ENCODE peak calls at places on chromosomes 16 and 17, in five cellular contexts. L, B, T, S and E are unnamed samples.

GRCh38 chr16:31435341-31436220 is 7.0 kb downstream of the ZNF843 start:
- DNase-seq in L (no peak), B (no peak), T (no peak), S (no peak), E (no peak)

GRCh38 chr17:16398270-16399267 is 16.8 kb upstream of the TRPV2 start:
- DNase-seq in L (no peak), B (no peak), T (no peak), S (no peak), E (no peak)

GRCh38 chr16:31114468-31114867 is 3.0 kb upstream of the KAT8 start:
- DNase-seq in L (no peak), B (no peak), T (no peak), S (no peak), E (no peak)

GRCh38 chr16:67393111-67393789 is at the start of gene TPPP3:
- DNase-seq in L (peak; percentile 83), B (peak; percentile 90), T (peak; percentile 87), S (peak; percentile 93), E (peak; percentile 53)

GRCh38 chr16:79426663-79427062 is 173.9 kb downstream of the MAF start:
- DNase-seq in L (no peak), B (no peak), T (no peak), S (no peak), E (no peak)

GRCh38 chr17:31581491-31581890 is 190.0 kb downstream of the RAB11FIP4 start:
- DNase-seq in L (peak; percentile 31), B (no peak), T (no peak), S (no peak), E (no peak)

GRCh38 chr16:2165861-2166260 is 10.3 kb downstream of the TRAF7 start:
- DNase-seq in L (no peak), B (no peak), T (no peak), S (no peak), E (no peak)

GRCh38 chr17:2237960-2238359 is 65.6 kb downstream of the SMG6 start:
- DNase-seq in L (no peak), B (no peak), T (no peak), S (no peak), E (no peak)

GRCh38 chr16:84540194-84540593 is 35.7 kb upstream of the MEAK7 start:
- DNase-seq in L (no peak), B (no peak), T (no peak), S (no peak), E (no peak)

GRCh38 chr16:28874406-28874805 is 3.9 kb upstream of the ATP2A1 start:
- DNase-seq in L (no peak), B (no peak), T (no peak), S (no peak), E (no peak)

GRCh38 chr16:20847577-20847976 is 41.2 kb downstream of the REXO5 start:
- DNase-seq in L (no peak), B (no peak), T (no peak), S (no peak), E (no peak)

GRCh38 chr17:67493811-67494210 is 116.7 kb downstream of the PITPNC1 start:
- DNase-seq in L (no peak), B (no peak), T (no peak), S (no peak), E (no peak)

GRCh38 chr16:24999088-24999670 is 16.0 kb downstream of the ARHGAP17 start:
- DNase-seq in L (no peak), B (no peak), T (no peak), S (no peak), E (no peak)

GRCh38 chr16:86298166-86299131 is 211.9 kb upstream of the FOXF1 start:
- DNase-seq in L (no peak), B (no peak), T (peak; percentile 38), S (no peak), E (no peak)

GRCh38 chr16:12907670-12908233 is 6.4 kb downstream of the SHISA9 start:
- DNase-seq in L (no peak), B (no peak), T (no peak), S (no peak), E (no peak)

GRCh38 chr16:70767377-70768204 is 33.4 kb downstream of the VAC14 start:
- DNase-seq in L (no peak), B (no peak), T (no peak), S (no peak), E (no peak)

GRCh38 chr16:1792836-1793577 is 498 bp downstream of the IGFALS start:
- DNase-seq in L (no peak), B (peak; percentile 66), T (no peak), S (peak; percentile 6), E (no peak)

GRCh38 chr17:71440513-71440912 is 680.3 kb upstream of the SOX9 start:
- DNase-seq in L (no peak), B (no peak), T (no peak), S (no peak), E (no peak)

GRCh38 chr16:88790312-88791150 is 5.5 kb upstream of the PIEZO1 start:
- DNase-seq in L (no peak), B (peak; percentile 88), T (no peak), S (no peak), E (no peak)

GRCh38 chr17:59804910-59805381 is 87.8 kb downstream of the TUBD1 start:
- DNase-seq in L (no peak), B (no peak), T (no peak), S (no peak), E (no peak)

GRCh38 chr17:7650509-7651096 is at the start of gene ATP1B2:
- DNase-seq in L (peak; percentile 16), B (peak; percentile 78), T (peak; percentile 83), S (peak; percentile 71), E (no peak)

GRCh38 chr16:66028505-66029216 is 337.8 kb upstream of the CDH5 start:
- DNase-seq in L (peak; percentile 81), B (no peak), T (peak; percentile 26), S (no peak), E (no peak)

GRCh38 chr17:82358467-82359350 is at the start of gene TEX19:
- DNase-seq in L (no peak), B (no peak), T (no peak), S (no peak), E (no peak)

GRCh38 chr17:38681096-38681495 is 6.3 kb upstream of the EPOP start:
- DNase-seq in L (no peak), B (no peak), T (no peak), S (no peak), E (no peak)

GRCh38 chr17:39027037-39027436 is 59.8 kb upstream of the FBXO47 start:
- DNase-seq in L (no peak), B (peak; percentile 83), T (peak; percentile 52), S (peak; percentile 75), E (no peak)

GRCh38 chr17:8964801-8965393 is 610 bp downstream of the PIK3R5 start:
- DNase-seq in L (no peak), B (peak; percentile 73), T (no peak), S (no peak), E (no peak)

GRCh38 chr17:8961861-8962260 is 3.6 kb downstream of the PIK3R5 start:
- DNase-seq in L (no peak), B (no peak), T (no peak), S (no peak), E (no peak)

GRCh38 chr17:8960325-8961144 is 5.0 kb downstream of the PIK3R5 start:
- DNase-seq in L (no peak), B (no peak), T (no peak), S (no peak), E (no peak)

GRCh38 chr17:8963665-8964258 is 1.7 kb downstream of the PIK3R5 start:
- DNase-seq in L (no peak), B (no peak), T (no peak), S (no peak), E (no peak)

DNA sequence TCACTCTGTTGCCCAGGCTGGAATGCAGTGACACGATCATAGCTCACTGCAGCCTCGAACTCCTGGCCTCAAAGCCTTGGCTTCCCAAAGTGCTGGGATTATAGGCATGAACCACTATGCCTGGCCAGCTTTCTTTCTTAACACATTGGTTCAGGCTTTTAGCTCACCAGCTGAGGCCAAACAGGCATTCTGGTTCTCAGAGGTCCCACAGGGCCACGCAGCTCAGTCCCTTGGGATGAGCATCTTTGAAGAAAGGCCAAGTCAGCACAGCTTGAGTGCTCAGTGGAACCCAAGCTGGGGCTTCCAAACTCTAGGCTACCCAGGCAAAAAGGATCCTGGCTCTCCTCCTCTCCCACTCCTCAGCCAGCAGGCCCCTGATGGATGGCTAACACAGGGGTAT is 2.5 kb downstream of the PIK3R5 start:
- DNase-seq in L (no peak), B (no peak), T (no peak), S (no peak), E (no peak)
- H3K4me3 ChIP-seq in L (no peak overlapping the region), B (no peak overlapping the region), T (no peak overlapping the region), S (no peak overlapping the region), E (peak overlapping the region; percentile 69)

DNA sequence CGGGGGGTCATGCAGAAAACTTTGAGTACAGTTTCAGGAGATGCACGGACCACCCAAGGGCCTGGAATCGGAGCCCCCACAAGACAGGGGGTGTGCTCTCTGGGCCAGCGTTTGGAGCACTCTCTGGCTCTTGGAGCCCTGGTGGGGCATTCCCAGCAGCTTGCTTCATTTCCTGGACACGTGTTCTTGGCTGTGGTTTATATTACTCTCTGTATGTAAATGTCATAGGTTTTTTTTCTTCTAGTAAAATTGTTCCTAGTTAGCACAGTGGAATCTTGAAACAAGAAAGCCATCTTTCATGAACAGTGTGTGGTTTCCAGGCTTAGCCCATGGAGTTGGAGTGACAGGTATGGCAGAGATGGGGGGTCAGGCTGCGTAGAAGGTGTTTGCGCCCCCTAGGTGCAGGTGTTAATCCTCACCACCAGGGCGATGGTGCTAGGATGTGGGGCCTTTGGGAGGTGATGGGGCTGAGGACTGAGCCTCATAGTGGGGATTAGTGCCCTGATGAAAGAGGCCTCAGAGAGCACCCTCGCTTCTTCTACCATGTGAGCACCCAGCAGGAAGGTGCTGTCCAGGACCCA is 79.8 kb downstream of the JPH3 start:
- DNase-seq in L (peak; percentile 63), B (no peak), T (no peak), S (no peak), E (no peak)
- TF ChIP-seq CTCF in L (peak; percentile 64), B (no peak), T (no peak), S (no peak), E (no peak)

GRCh38 chr16:56936950-56937349 is 5.0 kb downstream of the HERPUD1 start:
- DNase-seq in L (no peak), B (no peak), T (no peak), S (no peak), E (no peak)

GRCh38 chr16:56941092-56941491 is 9.2 kb downstream of the HERPUD1 start:
- DNase-seq in L (no peak), B (no peak), T (no peak), S (no peak), E (no peak)

GRCh38 chr16:56941856-56942331 is 10.0 kb downstream of the HERPUD1 start:
- DNase-seq in L (no peak), B (no peak), T (no peak), S (no peak), E (no peak)

GRCh38 chr16:56938664-56939513 is 6.9 kb downstream of the HERPUD1 start:
- DNase-seq in L (no peak), B (no peak), T (no peak), S (no peak), E (no peak)

DNA sequence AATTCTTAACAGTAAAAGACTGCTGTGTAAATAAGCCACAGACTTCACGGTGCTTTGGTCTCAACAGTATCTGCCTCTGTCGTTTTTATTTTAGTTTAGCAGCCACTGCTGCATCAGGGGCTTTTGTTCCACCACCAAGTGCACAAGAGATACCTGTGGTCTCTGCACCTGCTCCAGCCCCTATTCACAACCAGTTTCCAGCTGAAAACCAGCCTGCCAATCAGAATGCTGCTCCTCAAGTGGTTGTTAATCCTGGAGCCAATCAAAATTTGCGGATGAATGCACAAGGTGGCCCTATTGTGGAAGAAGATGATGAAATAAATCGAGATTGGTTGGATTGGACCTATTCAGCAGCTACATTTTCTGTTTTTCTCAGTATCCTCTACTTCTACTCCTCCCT is 7.9 kb downstream of the HERPUD1 start:
- DNase-seq in L (no peak), B (no peak), T (no peak), S (no peak), E (no peak)
- H3K27ac ChIP-seq in L (no peak overlapping the region), B (no peak overlapping the region), T (no peak overlapping the region), S (no peak overlapping the region), E (no peak overlapping the region)

GRCh38 chr17:12099412-12099811 is 78.7 kb downstream of the MAP2K4 start:
- DNase-seq in L (no peak), B (no peak), T (no peak), S (no peak), E (no peak)
- H3K4me3 ChIP-seq in L (no peak overlapping the region), B (no peak overlapping the region), T (no peak overlapping the region), S (no peak overlapping the region), E (no peak overlapping the region)